ENCODE peak calls at places on chromosomes 2 and 18, in five cellular contexts. D, F, L, W and B are unnamed samples.

GRCh38 chr2:148896116-148896515 is 21.1 kb downstream of the KIF5C start:
- DNase-seq in D (no peak), W (no peak), L (no peak), F (no peak), B (no peak)

GRCh38 chr2:223537669-223538601 is 64.2 kb downstream of the SCG2 start:
- DNase-seq in D (no peak), L (no peak), F (no peak), W (no peak), B (peak; percentile 6)

GRCh38 chr18:63646916-63647315 is 2.9 kb upstream of the SERPINB4 start:
- DNase-seq in F (no peak), W (no peak), D (no peak), L (no peak), B (no peak)

GRCh38 chr2:19556648-19557047 is 198.2 kb upstream of the OSR1 start:
- DNase-seq in W (no peak), F (no peak), L (no peak), D (no peak), B (no peak)

GRCh38 chr18:13381907-13382682 is 163.5 kb downstream of the LDLRAD4 start:
- DNase-seq in D (no peak), L (no peak), W (no peak), F (peak; percentile 35), B (peak; percentile 85)

GRCh38 chr2:28642796-28643195 is 108.8 kb upstream of the PPP1CB start:
- DNase-seq in L (no peak), F (no peak), W (no peak), D (no peak), B (no peak)

GRCh38 chr2:197309369-197310231 is 980 bp downstream of the ANKRD44 start:
- DNase-seq in L (peak; percentile 24), W (peak; percentile 13), F (peak; percentile 49), D (peak; percentile 31), B (peak; percentile 30)

GRCh38 chr2:54063967-54064535 is 51.4 kb upstream of the ACYP2 start:
- DNase-seq in F (no peak), W (peak; percentile 4), D (no peak), L (no peak), B (peak; percentile 73)

GRCh38 chr2:66573412-66573811 is 138.5 kb downstream of the MEIS1 start:
- DNase-seq in W (no peak), L (no peak), F (no peak), D (no peak), B (no peak)

GRCh38 chr2:191950132-191950885 is 103.4 kb upstream of the CAVIN2 start:
- DNase-seq in D (no peak), L (no peak), W (no peak), F (no peak), B (no peak)

GRCh38 chr2:33620-34019 is 12.7 kb downstream of the FAM110C start:
- DNase-seq in D (no peak), W (no peak), F (peak; percentile 59), L (no peak), B (no peak)

GRCh38 chr2:232588680-232589585 is 38.4 kb downstream of the EIF4E2 start:
- DNase-seq in F (no peak), L (no peak), W (no peak), D (no peak), B (peak; percentile 94)

GRCh38 chr2:5725794-5726463 is 33.7 kb downstream of the SOX11 start:
- DNase-seq in L (peak; percentile 91), D (no peak), F (no peak), W (no peak), B (peak; percentile 19)